ENCODE peak calls at places on chromosomes 12 and 14, in seven cellular contexts. B, P, C, Q, R, I and L are unnamed samples.

GRCh38 chr12:81330480-81330879 is 252.6 kb downstream of the ACSS3 start:
- DNase-seq in B (no peak), P (no peak), C (no peak), Q (no peak), R (no peak), I (no peak), L (peak; percentile 17)

GRCh38 chr12:46531059-46531785 is 158.6 kb upstream of the SLC38A2 start:
- DNase-seq in B (no peak), P (no peak), C (no peak), Q (no peak), R (no peak), I (no peak), L (no peak)

GRCh38 chr12:95116341-95116740 is 42.9 kb upstream of the NR2C1 start:
- DNase-seq in B (no peak), P (no peak), C (no peak), Q (no peak), R (no peak), I (no peak), L (no peak)

GRCh38 chr14:105918496-105919262 is 392.3 kb downstream of the TMEM121 start:
- DNase-seq in B (no peak), P (no peak), C (no peak), Q (no peak), R (no peak), I (no peak), L (no peak)

GRCh38 chr14:75454963-75455546 is 27.2 kb downstream of the JDP2 start:
- DNase-seq in B (peak; percentile 68), P (no peak), C (peak; percentile 26), Q (peak; percentile 69), R (no peak), I (no peak), L (no peak)

GRCh38 chr12:107320031-107320928 is 226.9 kb upstream of the CRY1 start:
- DNase-seq in B (peak; percentile 32), P (peak; percentile 44), C (no peak), Q (peak; percentile 79), R (peak; percentile 18), I (peak; percentile 86), L (peak; percentile 47)

GRCh38 chr12:92827836-92828431 is 101.2 kb downstream of the EEA1 start:
- DNase-seq in B (peak; percentile 43), P (peak; percentile 40), C (no peak), Q (peak; percentile 64), R (peak; percentile 61), I (no peak), L (peak; percentile 45)

GRCh38 chr12:64633186-64633939 is 23.1 kb downstream of the RASSF3 start:
- DNase-seq in B (no peak), P (no peak), C (no peak), Q (no peak), R (no peak), I (no peak), L (no peak)

GRCh38 chr14:94051779-94052178 is 25.6 kb downstream of the OTUB2 start:
- DNase-seq in B (no peak), P (no peak), C (no peak), Q (no peak), R (no peak), I (peak; percentile 15), L (no peak)

GRCh38 chr12:28955921-28956320 is 193.2 kb upstream of the FAR2 start:
- DNase-seq in B (no peak), P (no peak), C (no peak), Q (no peak), R (no peak), I (no peak), L (no peak)

DNA sequence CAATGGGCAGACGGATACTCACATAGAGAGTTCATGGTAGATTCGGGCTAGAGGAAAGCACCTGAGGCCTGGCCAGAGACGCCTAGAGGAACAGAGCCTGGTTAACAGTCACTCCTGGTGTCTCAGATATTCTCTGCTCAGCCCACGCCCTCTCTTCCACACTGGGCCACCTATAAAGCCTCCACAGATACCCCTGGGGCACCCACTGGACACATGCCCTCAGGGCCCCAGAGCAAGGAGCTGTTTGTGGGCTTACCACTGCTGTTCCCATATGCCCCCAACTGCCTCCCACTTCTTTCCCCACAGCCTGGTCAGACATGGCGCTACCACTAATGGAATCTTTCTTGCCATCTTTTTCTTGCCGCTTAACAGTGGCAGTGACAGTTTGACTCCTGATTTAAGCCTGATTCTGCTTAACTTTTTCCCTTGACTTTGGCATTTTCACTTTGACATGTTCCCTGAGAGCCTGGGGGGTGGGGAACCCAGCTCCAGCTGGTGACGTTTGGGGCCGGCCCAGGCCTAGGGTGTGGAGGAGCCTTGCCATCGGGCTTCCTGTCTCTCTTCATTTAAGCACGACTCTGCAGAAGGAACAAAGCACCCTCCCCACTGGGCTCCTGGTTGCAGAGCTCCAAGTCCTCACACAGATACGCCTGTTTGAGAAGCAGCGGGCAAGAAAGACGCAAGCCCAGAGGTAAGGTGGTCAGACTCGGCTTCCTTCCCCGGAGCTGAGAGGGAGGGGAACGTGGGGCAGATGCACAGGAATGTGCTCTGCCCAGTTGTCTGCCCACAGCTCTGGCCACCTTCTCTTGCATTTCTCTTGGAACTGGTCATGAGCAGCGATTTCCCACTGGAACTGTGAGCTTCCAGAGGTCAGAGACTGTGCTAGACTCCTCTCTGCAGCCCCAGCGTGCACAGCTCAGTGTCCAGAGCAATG is at the start of gene CD4:
- DNase-seq in B (no peak), P (peak; percentile 56), C (no peak), Q (peak; percentile 87), R (no peak), I (no peak), L (no peak)
- H3K4me3 ChIP-seq in B (no peak within 1 kb of the TSS), P (peak within 1 kb of the TSS; percentile 30), C (no peak within 1 kb of the TSS), Q (peak within 1 kb of the TSS; percentile 49), R (no peak within 1 kb of the TSS), I (peak within 1 kb of the TSS; percentile 32), L (no peak within 1 kb of the TSS)

DNA sequence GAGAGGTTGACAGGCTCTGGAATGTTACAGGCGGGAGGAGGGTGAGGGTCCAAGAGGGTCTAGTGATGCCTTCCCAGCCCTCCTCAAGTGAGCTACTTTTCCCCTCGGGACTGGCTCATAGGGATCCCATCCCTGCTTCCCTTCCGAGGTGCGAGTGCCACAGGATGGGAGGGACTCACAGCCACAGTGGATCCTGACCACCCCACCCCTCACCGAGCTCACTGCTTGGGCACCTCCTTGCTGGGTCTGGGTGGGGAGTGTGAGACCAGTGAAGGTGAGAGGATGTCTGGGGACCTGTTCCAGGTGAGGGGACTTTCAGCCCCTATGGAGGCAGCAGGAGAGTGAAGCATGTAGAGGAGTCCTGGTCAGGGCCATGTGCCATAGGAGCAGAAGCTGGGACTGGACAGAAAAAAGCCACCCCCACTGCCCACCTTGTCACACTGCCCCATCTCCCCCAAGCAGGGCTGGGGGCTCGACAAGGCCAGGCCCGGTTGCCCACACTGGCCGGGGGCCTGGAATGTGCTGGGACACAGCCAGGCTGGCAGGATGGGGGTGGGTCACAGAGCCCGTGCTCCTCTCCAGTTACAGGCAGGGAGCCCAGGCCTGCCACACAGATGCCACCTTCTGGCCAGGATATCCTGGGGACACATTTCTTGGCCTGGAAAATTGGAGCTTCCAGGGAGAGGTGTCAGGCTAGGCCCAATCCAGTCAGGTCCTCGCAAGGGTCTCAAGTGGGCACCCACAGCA is 1.7 kb upstream of the TNS2 start:
- DNase-seq in B (peak; percentile 55), P (peak; percentile 74), C (no peak), Q (peak; percentile 62), R (peak; percentile 43), I (peak; percentile 82), L (no peak)
- TF ChIP-seq CTCF in B (peak; percentile 18), P (no peak), C (peak; percentile 18), Q (no peak), R (no peak), I (peak; percentile 13), L (peak; percentile 65)

DNA sequence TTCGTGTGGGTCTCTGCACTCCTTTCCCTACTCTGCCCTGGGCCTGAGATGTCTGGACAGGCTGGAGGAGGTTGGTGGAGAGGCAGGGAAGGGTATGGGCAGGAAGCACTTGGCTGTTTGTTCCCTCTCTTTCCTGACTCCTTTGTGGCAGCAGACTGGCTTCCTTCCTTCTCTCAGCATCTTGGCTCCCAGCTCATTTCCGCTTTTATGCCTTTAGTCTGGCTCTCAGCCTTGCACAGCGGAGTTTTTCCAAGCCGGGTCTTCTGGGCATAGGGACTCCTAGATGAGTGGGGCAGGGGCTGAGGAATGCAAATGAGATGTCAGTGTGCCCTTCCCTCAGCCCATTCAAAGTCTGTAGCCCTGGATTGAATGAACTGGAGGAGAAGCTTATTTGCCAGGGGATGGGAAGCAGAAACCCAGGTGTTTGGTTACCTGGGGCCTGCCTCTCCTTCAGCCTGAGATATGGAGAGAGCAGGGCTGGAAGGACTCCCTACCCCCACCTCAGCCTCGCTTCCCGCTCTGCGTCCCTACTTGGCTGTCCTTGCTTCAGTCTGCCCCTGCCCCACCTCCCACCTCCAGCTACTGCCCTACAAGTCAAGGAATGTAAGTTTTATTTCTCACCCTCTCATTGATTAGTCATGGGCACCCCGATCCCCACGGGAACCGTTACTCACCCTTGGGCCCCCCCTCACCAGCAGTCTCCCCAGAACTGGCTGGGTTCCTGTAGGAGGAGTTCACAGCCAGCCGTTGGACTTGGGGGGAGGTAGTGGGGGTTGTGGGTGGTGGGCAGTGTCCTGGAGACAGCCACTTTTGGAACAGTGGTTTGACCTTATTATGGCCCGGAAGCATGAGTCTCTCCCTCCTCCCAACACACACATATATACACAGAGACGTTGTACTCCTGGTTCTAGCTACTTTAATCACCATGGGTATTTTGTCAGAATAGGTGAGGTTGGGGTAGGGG is 9.3 kb upstream of the ITGA5 start:
- DNase-seq in B (no peak), P (no peak), C (no peak), Q (no peak), R (no peak), I (no peak), L (no peak)
- H3K4me3 ChIP-seq in B (no peak overlapping the region), P (no peak overlapping the region), C (no peak overlapping the region), Q (no peak overlapping the region), R (no peak overlapping the region), I (no peak overlapping the region), L (no peak overlapping the region)

GRCh38 chr14:99116741-99117295 is 155.2 kb downstream of the BCL11B start:
- DNase-seq in B (no peak), P (no peak), C (no peak), Q (no peak), R (no peak), I (peak; percentile 6), L (no peak)

GRCh38 chr14:99117671-99118045 is 154.3 kb downstream of the BCL11B start:
- DNase-seq in B (no peak), P (peak; percentile 1), C (no peak), Q (no peak), R (no peak), I (peak; percentile 4), L (no peak)

GRCh38 chr14:99119554-99119953 is 152.4 kb downstream of the BCL11B start:
- DNase-seq in B (no peak), P (peak; percentile 2), C (no peak), Q (no peak), R (no peak), I (no peak), L (no peak)

GRCh38 chr14:99118946-99119345 is 153.1 kb downstream of the BCL11B start:
- DNase-seq in B (no peak), P (peak; percentile 12), C (no peak), Q (no peak), R (no peak), I (peak; percentile 4), L (no peak)

DNA sequence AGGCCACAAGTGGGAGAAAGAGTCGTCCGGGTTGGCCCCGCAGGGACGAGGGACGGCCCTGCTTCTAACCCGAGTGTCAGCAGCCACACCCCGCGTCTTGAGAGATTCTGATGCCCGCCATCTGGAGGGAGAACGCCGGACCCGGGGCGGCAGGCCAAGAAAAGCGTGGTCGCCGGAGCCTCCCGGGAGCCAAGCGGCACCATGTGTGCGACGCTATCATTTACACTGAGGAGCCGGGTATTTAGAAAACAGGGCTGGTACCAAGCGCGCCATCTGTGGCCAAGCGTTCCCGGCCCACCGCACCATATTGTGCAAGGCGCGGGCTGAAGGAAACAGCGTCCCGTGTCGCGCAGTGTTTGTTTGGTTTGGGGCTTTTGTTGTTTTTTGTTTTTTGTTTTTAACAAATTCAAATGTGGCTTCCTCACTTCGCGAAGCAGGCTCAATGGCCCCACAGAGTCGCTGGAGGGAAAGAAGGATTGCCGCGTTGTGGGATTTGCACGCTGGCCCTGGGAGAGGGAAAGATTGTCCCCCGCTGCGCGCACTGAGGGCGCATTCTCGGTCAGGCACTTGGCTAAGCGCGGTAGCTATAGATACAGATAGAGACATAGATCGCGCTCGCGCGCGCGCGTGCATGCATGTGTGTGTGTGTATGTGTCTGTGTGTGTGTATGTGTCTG is 153.8 kb downstream of the BCL11B start:
- DNase-seq in B (no peak), P (peak; percentile 15), C (no peak), Q (peak; percentile 44), R (no peak), I (peak; percentile 6), L (no peak)
- TF ChIP-seq CTCF in B (no peak), P (no peak), C (no peak), Q (no peak), R (no peak), I (no peak), L (no peak)